ENCODE peak calls at places on chromosomes 1 and 21, in four cellular contexts. One of them, this sample, is unnamed.

GRCh38 chr1:46372440-46372839 is 21.7 kb upstream of the FAAH start:
- DNase-seq in endothelial cell of umbilical vein: no peak
- DNase-seq in Karpas-422: peak
- DNase-seq in psoas muscle: no peak
- DNase-seq in this sample: no peak

GRCh38 chr1:46721806-46722205 is 2.9 kb upstream of the EFCAB14 start:
- DNase-seq in endothelial cell of umbilical vein: no peak
- DNase-seq in Karpas-422: no peak
- DNase-seq in psoas muscle: no peak
- DNase-seq in this sample: no peak

GRCh38 chr1:167563579-167564246 is 10.2 kb upstream of the CREG1 start:
- DNase-seq in endothelial cell of umbilical vein: no peak
- DNase-seq in Karpas-422: no peak
- DNase-seq in psoas muscle: no peak
- DNase-seq in this sample: peak

GRCh38 chr1:108854226-108855019 is 2.5 kb downstream of the AKNAD1 start:
- DNase-seq in endothelial cell of umbilical vein: no peak
- DNase-seq in Karpas-422: no peak
- DNase-seq in psoas muscle: no peak
- DNase-seq in this sample: no peak

GRCh38 chr1:237300642-237301041 is 258.7 kb downstream of the RYR2 start:
- DNase-seq in endothelial cell of umbilical vein: no peak
- DNase-seq in Karpas-422: no peak
- DNase-seq in psoas muscle: no peak
- DNase-seq in this sample: no peak

GRCh38 chr1:36710008-36710407 is 227.3 kb upstream of the CSF3R start:
- DNase-seq in endothelial cell of umbilical vein: no peak
- DNase-seq in Karpas-422: no peak
- DNase-seq in psoas muscle: no peak
- DNase-seq in this sample: no peak

GRCh38 chr1:43878440-43878839 is 55.2 kb upstream of the ARTN start:
- DNase-seq in endothelial cell of umbilical vein: no peak
- DNase-seq in Karpas-422: no peak
- DNase-seq in psoas muscle: no peak
- DNase-seq in this sample: no peak

GRCh38 chr1:201335901-201336300 is 41.6 kb downstream of the TNNT2 start:
- DNase-seq in endothelial cell of umbilical vein: no peak
- DNase-seq in Karpas-422: no peak
- DNase-seq in psoas muscle: no peak
- DNase-seq in this sample: no peak

GRCh38 chr1:85128296-85128695 is 72.5 kb downstream of the SYDE2 start:
- DNase-seq in endothelial cell of umbilical vein: no peak
- DNase-seq in Karpas-422: no peak
- DNase-seq in psoas muscle: no peak
- DNase-seq in this sample: no peak

GRCh38 chr1:225691861-225692516 is 39.1 kb upstream of the ENAH start:
- DNase-seq in endothelial cell of umbilical vein: no peak
- DNase-seq in Karpas-422: no peak
- DNase-seq in psoas muscle: no peak
- DNase-seq in this sample: peak

GRCh38 chr1:1461721-1462317 is 9.7 kb upstream of the ATAD3B start:
- DNase-seq in endothelial cell of umbilical vein: no peak
- DNase-seq in Karpas-422: no peak
- DNase-seq in psoas muscle: no peak
- DNase-seq in this sample: no peak

GRCh38 chr1:161193561-161194235 is 5.2 kb downstream of the ADAMTS4 start:
- DNase-seq in endothelial cell of umbilical vein: no peak
- DNase-seq in Karpas-422: no peak
- DNase-seq in psoas muscle: peak
- DNase-seq in this sample: no peak

GRCh38 chr1:34985063-34985770 is at the start of gene TMEM35B:
- DNase-seq in endothelial cell of umbilical vein: peak
- DNase-seq in Karpas-422: peak
- DNase-seq in psoas muscle: peak
- DNase-seq in this sample: no peak

GRCh38 chr1:88877382-88877825 is 14.0 kb downstream of the GTF2B start:
- DNase-seq in endothelial cell of umbilical vein: peak
- DNase-seq in Karpas-422: peak
- DNase-seq in psoas muscle: no peak
- DNase-seq in this sample: no peak

GRCh38 chr1:19643602-19644419 is at the start of gene NBL1:
- DNase-seq in endothelial cell of umbilical vein: peak
- DNase-seq in Karpas-422: no peak
- DNase-seq in psoas muscle: peak
- DNase-seq in this sample: no peak

GRCh38 chr1:119767486-119767885 is 1.2 kb downstream of the HMGCS2 start:
- DNase-seq in endothelial cell of umbilical vein: no peak
- DNase-seq in Karpas-422: no peak
- DNase-seq in psoas muscle: no peak
- DNase-seq in this sample: no peak

GRCh38 chr1:223010552-223011229 is 132.4 kb downstream of the TLR5 start:
- DNase-seq in endothelial cell of umbilical vein: no peak
- DNase-seq in Karpas-422: no peak
- DNase-seq in psoas muscle: no peak
- DNase-seq in this sample: no peak

GRCh38 chr1:20480261-20481157 is 5.5 kb downstream of the CAMK2N1 start:
- DNase-seq in endothelial cell of umbilical vein: no peak
- DNase-seq in Karpas-422: no peak
- DNase-seq in psoas muscle: no peak
- DNase-seq in this sample: no peak

GRCh38 chr1:243179714-243180113 is 75.4 kb downstream of the CEP170 start:
- DNase-seq in endothelial cell of umbilical vein: peak
- DNase-seq in Karpas-422: no peak
- DNase-seq in psoas muscle: no peak
- DNase-seq in this sample: no peak

GRCh38 chr1:48760889-48761288 is 15.8 kb downstream of the BEND5 start:
- DNase-seq in endothelial cell of umbilical vein: no peak
- DNase-seq in Karpas-422: no peak
- DNase-seq in psoas muscle: no peak
- DNase-seq in this sample: no peak

GRCh38 chr21:17798796-17799195 is 20.4 kb downstream of the C21orf91 start:
- DNase-seq in endothelial cell of umbilical vein: no peak
- DNase-seq in Karpas-422: no peak
- DNase-seq in psoas muscle: no peak
- DNase-seq in this sample: no peak

GRCh38 chr1:167328306-167328705 is 107.6 kb downstream of the POU2F1 start:
- DNase-seq in endothelial cell of umbilical vein: no peak
- DNase-seq in Karpas-422: no peak
- DNase-seq in psoas muscle: no peak
- DNase-seq in this sample: no peak

GRCh38 chr1:243598433-243598832 is 251.6 kb downstream of the AKT3 start:
- DNase-seq in endothelial cell of umbilical vein: no peak
- DNase-seq in Karpas-422: no peak
- DNase-seq in psoas muscle: no peak
- DNase-seq in this sample: no peak

GRCh38 chr1:32241011-32241763 is 5.8 kb upstream of the FAM167B start:
- DNase-seq in endothelial cell of umbilical vein: peak
- DNase-seq in Karpas-422: peak
- DNase-seq in psoas muscle: peak
- DNase-seq in this sample: peak

GRCh38 chr1:30419246-30419720 is 304.1 kb downstream of the MATN1 start:
- DNase-seq in endothelial cell of umbilical vein: no peak
- DNase-seq in Karpas-422: no peak
- DNase-seq in psoas muscle: no peak
- DNase-seq in this sample: peak

GRCh38 chr1:6464514-6464836 is 1.5 kb downstream of the TNFRSF25 start:
- DNase-seq in endothelial cell of umbilical vein: no peak
- DNase-seq in Karpas-422: no peak
- DNase-seq in psoas muscle: no peak
- DNase-seq in this sample: no peak

GRCh38 chr1:59499273-59499955 is 202.5 kb downstream of the FGGY start:
- DNase-seq in endothelial cell of umbilical vein: no peak
- DNase-seq in Karpas-422: no peak
- DNase-seq in psoas muscle: no peak
- DNase-seq in this sample: no peak

GRCh38 chr1:117150316-117150715 is 28.8 kb upstream of the TRIM45 start:
- DNase-seq in endothelial cell of umbilical vein: peak
- DNase-seq in Karpas-422: no peak
- DNase-seq in psoas muscle: no peak
- DNase-seq in this sample: no peak

DNA sequence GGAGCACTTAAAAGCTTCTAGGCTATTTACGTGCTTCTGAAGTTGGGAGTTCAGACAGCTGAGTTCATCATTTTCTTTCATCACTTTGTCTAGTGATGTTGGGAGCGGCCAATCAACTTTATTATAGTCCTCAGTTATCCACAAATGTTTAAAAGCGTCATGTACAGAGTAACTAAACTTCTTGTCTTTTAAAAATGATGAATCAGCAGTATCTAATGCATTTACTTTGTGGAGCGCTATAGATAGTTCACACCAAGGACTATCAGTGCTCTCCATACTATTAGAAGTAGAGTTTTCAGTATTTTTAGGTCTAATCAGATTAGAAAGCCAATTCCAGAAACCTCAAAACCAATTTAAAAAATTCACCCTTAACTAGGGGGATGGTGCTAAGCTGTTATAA is 778.7 kb upstream of the PRMT6 start:
- DNase-seq in endothelial cell of umbilical vein: no peak
- DNase-seq in Karpas-422: no peak
- DNase-seq in psoas muscle: no peak
- DNase-seq in this sample: no peak
- H3K4me3 ChIP-seq in endothelial cell of umbilical vein: no peak
- H3K4me3 ChIP-seq in Karpas-422: no peak
- H3K4me3 ChIP-seq in psoas muscle: no peak
- H3K4me3 ChIP-seq in this sample: no peak

GRCh38 chr1:12581179-12581578 is 36.8 kb downstream of the DHRS3 start:
- DNase-seq in endothelial cell of umbilical vein: no peak
- DNase-seq in Karpas-422: no peak
- DNase-seq in psoas muscle: no peak
- DNase-seq in this sample: no peak
- H3K27ac ChIP-seq in endothelial cell of umbilical vein: no peak
- H3K27ac ChIP-seq in Karpas-422: no peak
- H3K27ac ChIP-seq in psoas muscle: peak
- H3K27ac ChIP-seq in this sample: peak

GRCh38 chr1:157272899-157273774 is 134.9 kb upstream of the ETV3 start:
- DNase-seq in endothelial cell of umbilical vein: no peak
- DNase-seq in Karpas-422: no peak
- DNase-seq in psoas muscle: no peak
- DNase-seq in this sample: no peak
- H3K4me3 ChIP-seq in endothelial cell of umbilical vein: no peak
- H3K4me3 ChIP-seq in Karpas-422: no peak
- H3K4me3 ChIP-seq in psoas muscle: no peak
- H3K4me3 ChIP-seq in this sample: no peak

GRCh38 chr1:115136706-115137105 is 47.4 kb upstream of the TSPAN2 start:
- DNase-seq in endothelial cell of umbilical vein: no peak
- DNase-seq in Karpas-422: no peak
- DNase-seq in psoas muscle: no peak
- DNase-seq in this sample: no peak

GRCh38 chr1:115137191-115137590 is 47.9 kb upstream of the TSPAN2 start:
- DNase-seq in endothelial cell of umbilical vein: no peak
- DNase-seq in Karpas-422: no peak
- DNase-seq in psoas muscle: no peak
- DNase-seq in this sample: no peak

GRCh38 chr1:115135681-115136080 is 46.4 kb upstream of the TSPAN2 start:
- DNase-seq in endothelial cell of umbilical vein: no peak
- DNase-seq in Karpas-422: no peak
- DNase-seq in psoas muscle: no peak
- DNase-seq in this sample: no peak

GRCh38 chr1:115134850-115135484 is 45.7 kb upstream of the TSPAN2 start:
- DNase-seq in endothelial cell of umbilical vein: peak
- DNase-seq in Karpas-422: no peak
- DNase-seq in psoas muscle: no peak
- DNase-seq in this sample: peak

DNA sequence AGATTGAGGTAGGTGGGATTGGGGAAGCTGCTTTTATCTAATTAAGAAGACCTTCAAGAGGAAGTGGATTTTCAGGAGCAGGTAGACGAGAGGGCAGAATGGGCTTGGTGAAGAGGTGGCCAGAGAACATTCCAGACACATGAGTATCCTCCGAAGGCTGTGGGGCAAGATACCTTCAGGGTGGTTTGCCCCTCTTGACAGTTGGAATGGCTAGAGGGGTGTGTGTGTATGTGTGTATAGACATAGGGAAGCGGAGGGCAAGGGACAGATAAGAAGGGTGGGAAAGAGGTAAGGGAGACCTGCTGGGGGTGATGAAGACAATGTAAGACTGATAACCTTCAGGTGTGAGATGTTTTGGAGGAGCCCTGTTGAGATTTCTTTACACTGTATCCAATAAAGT is 46.8 kb upstream of the TSPAN2 start:
- DNase-seq in endothelial cell of umbilical vein: no peak
- DNase-seq in Karpas-422: no peak
- DNase-seq in psoas muscle: no peak
- DNase-seq in this sample: no peak
- H3K27ac ChIP-seq in endothelial cell of umbilical vein: no peak
- H3K27ac ChIP-seq in Karpas-422: no peak
- H3K27ac ChIP-seq in psoas muscle: no peak
- H3K27ac ChIP-seq in this sample: no peak

GRCh38 chr21:41898998-41899397 is 19.9 kb upstream of the PRDM15 start:
- DNase-seq in endothelial cell of umbilical vein: no peak
- DNase-seq in Karpas-422: no peak
- DNase-seq in psoas muscle: no peak
- DNase-seq in this sample: no peak
- H3K4me3 ChIP-seq in endothelial cell of umbilical vein: no peak
- H3K4me3 ChIP-seq in Karpas-422: no peak
- H3K4me3 ChIP-seq in psoas muscle: no peak
- H3K4me3 ChIP-seq in this sample: no peak

GRCh38 chr21:39869141-39869818 is 2.0 kb downstream of the PCP4 start:
- DNase-seq in endothelial cell of umbilical vein: no peak
- DNase-seq in Karpas-422: no peak
- DNase-seq in psoas muscle: no peak
- DNase-seq in this sample: no peak

DNA sequence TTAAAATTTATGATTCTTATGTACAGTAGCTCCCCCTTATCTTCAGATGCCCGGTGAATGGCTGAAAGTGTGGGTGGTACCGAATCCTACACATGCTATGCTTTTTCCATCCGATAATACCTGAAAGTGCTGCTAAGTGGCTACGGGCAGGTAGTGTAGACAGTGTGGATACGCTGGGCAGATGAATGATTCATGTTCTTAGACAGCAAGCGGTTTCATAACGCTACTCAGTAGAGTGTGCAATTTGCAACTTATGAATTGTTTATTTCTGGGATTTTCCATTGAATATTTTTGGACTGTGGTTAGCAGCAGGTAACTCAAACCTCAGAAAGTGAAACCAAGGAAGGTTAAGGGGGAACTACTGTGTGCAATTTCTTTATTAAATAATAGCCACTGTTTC is 7.5 kb downstream of the PCP4 start:
- DNase-seq in endothelial cell of umbilical vein: no peak
- DNase-seq in Karpas-422: no peak
- DNase-seq in psoas muscle: no peak
- DNase-seq in this sample: no peak
- H3K27ac ChIP-seq in endothelial cell of umbilical vein: no peak
- H3K27ac ChIP-seq in Karpas-422: no peak
- H3K27ac ChIP-seq in psoas muscle: no peak
- H3K27ac ChIP-seq in this sample: no peak

GRCh38 chr1:181097242-181097641 is 8.7 kb downstream of the IER5 start:
- DNase-seq in endothelial cell of umbilical vein: no peak
- DNase-seq in Karpas-422: no peak
- DNase-seq in psoas muscle: peak
- DNase-seq in this sample: no peak
- H3K4me3 ChIP-seq in endothelial cell of umbilical vein: no peak
- H3K4me3 ChIP-seq in Karpas-422: no peak
- H3K4me3 ChIP-seq in psoas muscle: no peak
- H3K4me3 ChIP-seq in this sample: no peak

This sample was measured in right atrium auricular region.